ENCODE peak calls at places on chromosomes 6 and 20, in five cellular contexts. H is HCEC 1CT; W is activated naive CD8-positive, alpha-beta T cell treated with anti-CD3 and anti-CD28 coated beads for 36 hours; R is IMR-90; G is T-helper 2 cell. L is an unnamed sample.

GRCh38 chr6:20467437-20467836 is 65.8 kb downstream of the E2F3 start:
- DNase-seq in H (no peak), R (no peak), G (no peak), W (no peak), L (no peak)

GRCh38 chr6:130708338-130708737 is 118.9 kb upstream of the SMLR1 start:
- DNase-seq in H (peak; percentile 3), R (peak; percentile 50), G (no peak), W (no peak), L (no peak)

GRCh38 chr6:152096863-152097496 is 289.5 kb downstream of the ESR1 start:
- DNase-seq in W (no peak), R (peak; percentile 94), H (peak; percentile 93), G (no peak), L (no peak)

GRCh38 chr6:89616531-89616930 is 22.0 kb downstream of the LYRM2 start:
- DNase-seq in R (no peak), H (no peak), G (no peak), W (no peak), L (no peak)

GRCh38 chr20:23361651-23362391 is at the start of gene GZF1:
- DNase-seq in W (peak; percentile 98), H (peak; percentile 97), G (peak; percentile 97), R (peak; percentile 97), L (peak; percentile 98)

GRCh38 chr6:77463308-77463880 is at the start of gene HTR1B:
- DNase-seq in W (no peak), G (no peak), R (peak; percentile 14), H (peak; percentile 77), L (no peak)

GRCh38 chr20:62621251-62622110 is 20.8 kb upstream of the SLCO4A1 start:
- DNase-seq in W (no peak), G (no peak), R (no peak), H (no peak), L (no peak)

GRCh38 chr6:82182756-82183155 is 64.8 kb downstream of the IBTK start:
- DNase-seq in R (peak; percentile 70), W (no peak), G (no peak), H (peak; percentile 55), L (no peak)

GRCh38 chr6:105642708-105643107 is 239.8 kb upstream of the PREP start:
- DNase-seq in R (peak; percentile 33), G (no peak), H (peak; percentile 79), W (no peak), L (no peak)

GRCh38 chr20:32585011-32585518 is at the start of gene NOL4L:
- DNase-seq in H (no peak), W (peak; percentile 48), G (no peak), R (no peak), L (peak; percentile 53)

GRCh38 chr6:58198301-58198700 is 880.9 kb downstream of the PRIM2 start:
- DNase-seq in G (no peak), H (peak; percentile 6), W (no peak), R (no peak), L (no peak)

GRCh38 chr6:57207141-57207540 is 15.0 kb downstream of the RAB23 start:
- DNase-seq in W (no peak), H (peak; percentile 68), R (peak; percentile 65), G (no peak), L (no peak)

GRCh38 chr6:49764571-49765236 is 20.5 kb upstream of the CRISP3 start:
- DNase-seq in G (no peak), R (no peak), W (no peak), H (no peak), L (no peak)

GRCh38 chr6:159865226-159865920 is 25.4 kb upstream of the MAS1 start:
- DNase-seq in R (no peak), G (no peak), W (no peak), H (no peak), L (no peak)

GRCh38 chr6:11656486-11656885 is 118.9 kb downstream of the TMEM170B start:
- DNase-seq in W (no peak), G (no peak), H (no peak), R (no peak), L (no peak)

GRCh38 chr6:25883991-25884390 is 9.9 kb upstream of the SLC17A3 start:
- DNase-seq in R (peak; percentile 1), W (no peak), H (peak; percentile 92), G (no peak), L (no peak)

GRCh38 chr6:141326426-141326825 is 806.3 kb upstream of the GJE1 start:
- DNase-seq in H (peak; percentile 98), R (peak; percentile 100), G (peak; percentile 35), W (peak; percentile 54), L (peak; percentile 45)

GRCh38 chr6:29847871-29848630 is 20.4 kb downstream of the HLA-G start:
- DNase-seq in H (peak; percentile 37), G (peak; percentile 78), W (peak; percentile 80), R (peak; percentile 44), L (peak; percentile 87)

GRCh38 chr20:6519556-6519955 is 247.9 kb upstream of the BMP2 start:
- DNase-seq in H (peak; percentile 84), G (no peak), W (no peak), R (peak; percentile 91), L (no peak)

GRCh38 chr20:58576590-58576944 is 61.4 kb upstream of the APCDD1L start:
- DNase-seq in R (no peak), G (no peak), W (no peak), H (no peak), L (no peak)

GRCh38 chr6:113879186-113880096 is 22.3 kb downstream of the MARCKS start:
- DNase-seq in H (peak; percentile 66), R (peak; percentile 83), W (no peak), G (no peak), L (no peak)

GRCh38 chr20:49385471-49385870 is 97.0 kb downstream of the KCNB1 start:
- DNase-seq in H (peak; percentile 28), G (no peak), R (peak; percentile 22), W (no peak), L (peak; percentile 23)

GRCh38 chr6:31294056-31294455 is 22.2 kb upstream of the HLA-C start:
- DNase-seq in H (no peak), R (no peak), W (no peak), G (no peak), L (no peak)

GRCh38 chr6:153045271-153045670 is 42.8 kb upstream of the MTRF1L start:
- DNase-seq in H (no peak), R (no peak), G (no peak), W (no peak), L (no peak)

GRCh38 chr20:6075428-6076219 is 21.8 kb upstream of the LRRN4 start:
- DNase-seq in H (no peak), G (no peak), R (no peak), W (no peak), L (no peak)

GRCh38 chr20:3101737-3102574 is 17.4 kb upstream of the AVP start:
- DNase-seq in W (peak; percentile 77), G (no peak), R (no peak), H (no peak), L (peak; percentile 77)

GRCh38 chr6:150633466-150633795 is 33.7 kb downstream of the PLEKHG1 start:
- DNase-seq in R (no peak), G (no peak), H (no peak), W (no peak), L (no peak)

GRCh38 chr6:152695317-152696043 is 2.2 kb upstream of the MYCT1 start:
- DNase-seq in G (no peak), R (no peak), H (no peak), W (no peak), L (no peak)

GRCh38 chr6:31057426-31058003 is 47.2 kb downstream of the MUC22 start:
- DNase-seq in G (no peak), R (peak; percentile 63), W (no peak), H (peak; percentile 44), L (no peak)

GRCh38 chr20:53282217-53282955 is 310.2 kb downstream of the TSHZ2 start:
- DNase-seq in W (no peak), H (no peak), G (no peak), R (no peak), L (no peak)

GRCh38 chr20:54642733-54643667 is 167.6 kb downstream of the DOK5 start:
- DNase-seq in H (no peak), R (no peak), G (no peak), W (no peak), L (no peak)

GRCh38 chr6:154164397-154164796 is 125.4 kb downstream of the OPRM1 start:
- DNase-seq in H (peak; percentile 22), W (no peak), G (no peak), R (peak; percentile 78), L (no peak)

GRCh38 chr20:41135187-41135887 is 2.0 kb upstream of the PLCG1 start:
- DNase-seq in W (peak; percentile 63), G (peak; percentile 46), H (no peak), R (peak; percentile 14), L (peak; percentile 76)

GRCh38 chr6:34888441-34888820 is 589 bp upstream of the TAF11 start:
- DNase-seq in G (no peak), R (no peak), H (no peak), W (no peak), L (no peak)

GRCh38 chr6:44699082-44699481 is 311.6 kb downstream of the CDC5L start:
- DNase-seq in W (no peak), R (no peak), H (no peak), G (no peak), L (no peak)

GRCh38 chr6:154138806-154139205 is 99.8 kb downstream of the OPRM1 start:
- DNase-seq in H (no peak), W (no peak), R (no peak), G (no peak), L (no peak)

GRCh38 chr6:88238065-88238464 is 71.9 kb upstream of the CNR1 start:
- DNase-seq in H (no peak), R (no peak), W (no peak), G (no peak), L (no peak)

GRCh38 chr6:125273965-125274364 is 27.8 kb downstream of the HDDC2 start:
- DNase-seq in G (no peak), W (no peak), H (peak; percentile 45), R (peak; percentile 24), L (no peak)